ENCODE peak calls at places on chromosomes 2 and 18, in ten cellular contexts. K, R, V, D, X, U, M, F, O and Q are unnamed samples.

GRCh38 chr2:178298785-178299212 is 104.5 kb downstream of the OSBPL6 start:
- DNase-seq in R (no peak), V (no peak), D (no peak), O (peak; percentile 24), K (peak; percentile 94), F (no peak), X (peak; percentile 82), U (no peak), M (no peak), Q (peak; percentile 26)

GRCh38 chr2:88831792-88832248 is 140.3 kb downstream of the RPIA start:
- DNase-seq in M (peak; percentile 66), R (peak; percentile 77), K (peak; percentile 56), D (no peak), X (peak; percentile 22), U (peak; percentile 22), F (peak; percentile 42), O (peak; percentile 9), V (no peak), Q (no peak)

GRCh38 chr2:70935468-70936164 is at the start of gene ATP6V1B1:
- DNase-seq in V (peak; percentile 12), D (no peak), F (peak; percentile 44), U (no peak), K (peak; percentile 42), M (no peak), R (no peak), O (no peak), X (no peak), Q (no peak)

GRCh38 chr18:59810183-59810582 is 89.6 kb upstream of the PMAIP1 start:
- DNase-seq in V (no peak), U (no peak), F (no peak), X (no peak), K (no peak), M (no peak), R (no peak), D (no peak), O (no peak), Q (no peak)

GRCh38 chr2:172864182-172864581 is 128.5 kb downstream of the RAPGEF4 start:
- DNase-seq in K (peak; percentile 72), U (peak; percentile 61), F (peak; percentile 52), O (peak; percentile 61), X (peak; percentile 65), M (peak; percentile 64), V (peak; percentile 44), D (no peak), R (peak; percentile 44), Q (no peak)

GRCh38 chr2:62184499-62185045 is 11.3 kb upstream of the B3GNT2 start:
- DNase-seq in F (no peak), U (no peak), M (no peak), R (no peak), V (no peak), K (no peak), X (no peak), D (no peak), O (no peak), Q (no peak)

GRCh38 chr2:164903214-164903613 is 52.1 kb downstream of the SLC38A11 start:
- DNase-seq in V (no peak), M (no peak), U (no peak), O (peak; percentile 77), D (peak; percentile 40), K (peak; percentile 59), R (no peak), F (no peak), X (peak; percentile 64), Q (peak; percentile 70)

GRCh38 chr2:233168919-233169318 is 82.6 kb upstream of the ATG16L1 start:
- DNase-seq in V (no peak), U (no peak), R (no peak), O (no peak), M (no peak), X (no peak), K (no peak), D (no peak), F (no peak), Q (no peak)

GRCh38 chr2:181805228-181806038 is 86.1 kb upstream of the ITPRID2 start:
- DNase-seq in R (no peak), K (no peak), F (no peak), X (peak; percentile 87), O (peak; percentile 35), V (no peak), D (no peak), M (no peak), U (no peak), Q (peak; percentile 51)

GRCh38 chr2:47129191-47129711 is 25.9 kb downstream of the STPG4 start:
- DNase-seq in O (no peak), U (no peak), K (no peak), V (no peak), X (no peak), M (no peak), F (no peak), R (no peak), D (no peak), Q (no peak)

GRCh38 chr2:235703711-235704295 is 210.0 kb downstream of the AGAP1 start:
- DNase-seq in X (no peak), U (no peak), D (no peak), K (no peak), O (no peak), M (no peak), V (no peak), F (no peak), R (no peak), Q (no peak)

GRCh38 chr18:53148056-53148574 is 808.1 kb downstream of the DCC start:
- DNase-seq in V (no peak), U (peak; percentile 4), X (no peak), K (no peak), M (no peak), F (no peak), D (no peak), R (no peak), O (no peak), Q (no peak)

GRCh38 chr2:44389895-44390294 is 28.1 kb downstream of the CAMKMT start:
- DNase-seq in F (no peak), D (no peak), X (peak; percentile 4), K (no peak), R (no peak), U (no peak), O (peak; percentile 5), M (no peak), V (no peak), Q (no peak)
- TF ChIP-seq CTCF in F (no peak), D (peak; percentile 30), X (peak; percentile 44), K (no peak), R (peak; percentile 65), U (no peak), O (no peak), M (no peak), V (peak; percentile 41), Q (peak; percentile 77)

DNA sequence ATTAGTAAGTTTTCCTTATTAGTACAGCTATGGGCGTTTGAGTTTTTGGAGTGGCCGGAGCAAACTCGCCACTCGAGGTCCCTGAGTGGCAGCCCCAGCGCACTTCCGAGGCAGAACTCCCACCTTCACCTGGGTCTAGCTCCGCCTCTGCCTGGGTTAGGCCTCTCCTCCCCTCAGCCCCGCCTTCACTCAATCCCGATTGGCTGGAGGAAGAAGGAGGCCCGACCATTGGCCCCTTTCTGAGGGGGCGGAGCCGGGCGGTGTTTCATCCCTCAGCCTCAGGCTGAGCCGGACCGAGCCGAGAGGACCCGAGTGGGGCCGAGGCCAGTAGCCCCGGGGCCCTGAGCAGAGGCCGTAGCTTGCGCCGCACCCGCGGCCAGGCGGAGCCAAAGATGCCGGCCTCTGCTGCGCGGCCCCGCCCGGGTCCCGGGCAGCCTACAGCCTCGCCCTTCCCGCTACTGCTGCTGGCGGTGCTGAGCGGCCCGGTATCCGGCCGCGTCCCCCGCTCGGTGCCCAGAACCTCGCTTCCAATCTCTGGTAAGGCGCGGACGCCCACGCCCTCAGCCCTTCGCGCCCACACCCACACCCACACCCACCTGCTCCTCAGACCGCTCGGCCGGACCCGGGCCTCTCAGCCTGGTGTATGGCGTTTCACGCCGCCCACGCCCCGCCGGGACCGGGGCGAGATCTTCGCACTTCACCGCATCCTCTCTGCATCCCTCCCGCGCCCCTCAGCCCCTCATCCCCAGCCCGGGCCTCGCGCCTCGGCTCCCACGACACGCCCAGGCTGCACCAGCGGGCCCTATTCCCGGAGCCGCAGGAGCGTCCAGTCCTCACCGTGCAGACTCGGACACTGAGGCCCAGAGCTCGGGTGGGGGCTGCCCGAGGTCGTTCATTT is at the start of gene SEMA4F:
- DNase-seq in O (peak; percentile 90), U (peak; percentile 98), F (peak; percentile 98), D (peak; percentile 61), R (peak; percentile 92), M (peak; percentile 95), X (peak; percentile 91), K (peak; percentile 98), V (peak; percentile 93), Q (peak; percentile 93)
- TF ChIP-seq CTCF in O (no peak), U (no peak), F (no peak), D (no peak), R (no peak), M (no peak), X (no peak), K (no peak), V (no peak), Q (no peak)

GRCh38 chr2:111954602-111955332 is 56.4 kb downstream of the MERTK start:
- DNase-seq in R (no peak), U (peak; percentile 16), F (no peak), K (no peak), X (no peak), O (no peak), V (no peak), D (no peak), M (no peak), Q (no peak)

GRCh38 chr2:111961663-111962062 is 63.3 kb downstream of the MERTK start:
- DNase-seq in V (no peak), M (no peak), X (no peak), K (no peak), D (no peak), O (no peak), U (no peak), R (no peak), F (no peak), Q (no peak)

GRCh38 chr2:111952871-111953497 is 54.6 kb downstream of the MERTK start:
- DNase-seq in R (no peak), K (no peak), V (no peak), U (no peak), M (no peak), D (no peak), F (no peak), X (no peak), O (no peak), Q (no peak)

GRCh38 chr2:111957872-111958354 is 59.5 kb downstream of the MERTK start:
- DNase-seq in U (no peak), M (no peak), K (no peak), O (no peak), D (no peak), X (no peak), R (no peak), F (no peak), V (no peak), Q (no peak)

GRCh38 chr2:111958901-111959300 is 60.5 kb downstream of the MERTK start:
- DNase-seq in O (no peak), K (no peak), V (no peak), D (no peak), X (no peak), F (no peak), M (no peak), U (no peak), R (no peak), Q (no peak)
- TF ChIP-seq CTCF in O (no peak), K (peak; percentile 7), V (no peak), D (no peak), X (peak; percentile 22), F (no peak), M (no peak), U (no peak), R (peak; percentile 32), Q (peak; percentile 52)

DNA sequence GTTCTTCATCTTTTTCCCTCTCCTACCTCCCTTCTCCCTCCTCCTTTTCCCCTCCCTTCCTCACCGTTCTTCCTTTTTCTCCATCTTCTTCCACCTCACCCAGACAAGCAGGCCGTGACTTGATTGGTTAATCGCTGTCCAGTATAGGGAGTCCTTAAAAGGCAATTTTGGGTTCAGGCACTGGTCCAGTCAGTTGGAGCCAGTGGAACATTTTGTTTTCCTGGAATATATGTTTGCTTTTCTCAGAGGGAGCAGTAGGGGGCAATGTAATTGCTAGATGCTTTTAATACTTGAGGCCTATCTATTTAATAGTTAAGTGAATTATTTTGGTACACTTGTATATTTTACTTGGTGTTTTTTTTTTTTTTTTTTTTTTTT is 15.0 kb downstream of the ELAC1 start:
- DNase-seq in M (no peak), X (peak; percentile 14), R (no peak), F (no peak), O (peak; percentile 46), V (no peak), D (no peak), U (no peak), K (no peak), Q (no peak)
- TF ChIP-seq CTCF in M (no peak), X (peak; percentile 14), R (peak; percentile 25), F (no peak), O (no peak), V (no peak), D (peak; percentile 25), U (no peak), K (no peak), Q (peak; percentile 43)